ENCODE peak calls at places on chromosomes 16 and 17, in seven cellular contexts. Z is neural progenitor cell, X is breast epithelium, P is AG09309, A is left lung, W is heart right ventricle, L is lower leg skin. I is an unnamed sample.
A peak's percentile ranks its signal among the peaks of the same experiment; 100 is the strongest.

GRCh38 chr17:4903051-4903818 is at the start of gene CHRNE:
- DNase-seq in Z (peak; percentile 87), X (peak; percentile 77), P (no peak), A (peak; percentile 83), W (peak; percentile 81), L (peak; percentile 85), I (no peak)

GRCh38 chr17:67750067-67750466 is 32.3 kb downstream of the NOL11 start:
- DNase-seq in Z (no peak), X (no peak), P (no peak), A (no peak), W (no peak), L (no peak), I (no peak)

GRCh38 chr16:11389631-11390565 is 44.6 kb downstream of the RMI2 start:
- DNase-seq in Z (no peak), X (peak; percentile 17), P (no peak), A (peak; percentile 71), W (no peak), L (no peak), I (no peak)

GRCh38 chr17:76720941-76721340 is 5.5 kb downstream of the JMJD6 start:
- DNase-seq in Z (no peak), X (no peak), P (no peak), A (no peak), W (no peak), L (no peak), I (no peak)

GRCh38 chr16:19735074-19735867 is 17.2 kb downstream of the IQCK start:
- DNase-seq in Z (no peak), X (no peak), P (no peak), A (no peak), W (peak; percentile 32), L (no peak), I (no peak)

GRCh38 chr17:76102944-76103273 is 678 bp downstream of the EXOC7 start:
- DNase-seq in Z (no peak), X (no peak), P (no peak), A (no peak), W (no peak), L (no peak), I (no peak)

GRCh38 chr16:53912155-53912554 is 208.2 kb downstream of the FTO start:
- DNase-seq in Z (no peak), X (no peak), P (no peak), A (no peak), W (no peak), L (no peak), I (no peak)

GRCh38 chr17:40717776-40718175 is 14.2 kb upstream of the KRT24 start:
- DNase-seq in Z (no peak), X (no peak), P (no peak), A (no peak), W (no peak), L (no peak), I (no peak)

GRCh38 chr16:4976079-4976478 is 17.9 kb downstream of the SEC14L5 start:
- DNase-seq in Z (no peak), X (no peak), P (no peak), A (no peak), W (no peak), L (no peak), I (no peak)

GRCh38 chr17:72056727-72057290 is 64.0 kb upstream of the SOX9 start:
- DNase-seq in Z (no peak), X (no peak), P (no peak), A (no peak), W (no peak), L (no peak), I (no peak)

GRCh38 chr17:42403150-42403549 is 14.9 kb upstream of the STAT3 start:
- DNase-seq in Z (peak; percentile 68), X (no peak), P (no peak), A (no peak), W (no peak), L (no peak), I (no peak)

GRCh38 chr17:3256575-3256974 is 41.6 kb downstream of the OR3A1 start:
- DNase-seq in Z (no peak), X (no peak), P (no peak), A (no peak), W (no peak), L (no peak), I (no peak)

GRCh38 chr16:84143784-84144199 is 1.2 kb downstream of the HSDL1 start:
- DNase-seq in Z (peak; percentile 71), X (no peak), P (no peak), A (no peak), W (no peak), L (no peak), I (no peak)

GRCh38 chr17:27430882-27431491 is 25.3 kb upstream of the KSR1 start:
- DNase-seq in Z (peak; percentile 20), X (no peak), P (no peak), A (no peak), W (peak; percentile 16), L (no peak), I (no peak)

GRCh38 chr17:41551370-41551769 is 20.5 kb downstream of the KRT9 start:
- DNase-seq in Z (no peak), X (no peak), P (no peak), A (no peak), W (no peak), L (no peak), I (no peak)

GRCh38 chr17:76074390-76075363 is at the start of gene GALR2:
- DNase-seq in Z (peak; percentile 70), X (no peak), P (no peak), A (peak; percentile 78), W (no peak), L (no peak), I (no peak)

GRCh38 chr17:17112628-17113200 is 70.5 kb downstream of the MPRIP start:
- DNase-seq in Z (peak; percentile 20), X (no peak), P (no peak), A (peak; percentile 58), W (no peak), L (no peak), I (no peak)

GRCh38 chr17:13813347-13814240 is 211.9 kb upstream of the HS3ST3A1 start:
- DNase-seq in Z (no peak), X (no peak), P (no peak), A (no peak), W (no peak), L (no peak), I (no peak)

GRCh38 chr16:51818342-51818944 is 667.4 kb upstream of the SALL1 start:
- DNase-seq in Z (peak; percentile 74), X (no peak), P (no peak), A (no peak), W (peak; percentile 7), L (no peak), I (no peak)

GRCh38 chr16:29813644-29814562 is 1.9 kb downstream of the PRRT2 start:
- DNase-seq in Z (peak; percentile 52), X (no peak), P (no peak), A (no peak), W (peak; percentile 19), L (no peak), I (no peak)
- H3K4me3 ChIP-seq in Z (peak overlapping the region; percentile 83), X (no peak overlapping the region), P (no peak overlapping the region), A (no peak overlapping the region), W (no peak overlapping the region), L (no peak overlapping the region), I (no peak overlapping the region)

GRCh38 chr16:81442220-81442908 is 2.2 kb upstream of the CMIP start:
- DNase-seq in Z (no peak), X (no peak), P (no peak), A (no peak), W (no peak), L (no peak), I (no peak)

GRCh38 chr16:81435567-81435966 is 9.0 kb upstream of the CMIP start:
- DNase-seq in Z (no peak), X (no peak), P (no peak), A (no peak), W (no peak), L (no peak), I (no peak)

GRCh38 chr16:81440888-81441663 is 3.5 kb upstream of the CMIP start:
- DNase-seq in Z (no peak), X (no peak), P (no peak), A (no peak), W (no peak), L (no peak), I (no peak)

GRCh38 chr16:81436381-81436780 is 8.2 kb upstream of the CMIP start:
- DNase-seq in Z (no peak), X (no peak), P (no peak), A (no peak), W (no peak), L (no peak), I (no peak)

DNA sequence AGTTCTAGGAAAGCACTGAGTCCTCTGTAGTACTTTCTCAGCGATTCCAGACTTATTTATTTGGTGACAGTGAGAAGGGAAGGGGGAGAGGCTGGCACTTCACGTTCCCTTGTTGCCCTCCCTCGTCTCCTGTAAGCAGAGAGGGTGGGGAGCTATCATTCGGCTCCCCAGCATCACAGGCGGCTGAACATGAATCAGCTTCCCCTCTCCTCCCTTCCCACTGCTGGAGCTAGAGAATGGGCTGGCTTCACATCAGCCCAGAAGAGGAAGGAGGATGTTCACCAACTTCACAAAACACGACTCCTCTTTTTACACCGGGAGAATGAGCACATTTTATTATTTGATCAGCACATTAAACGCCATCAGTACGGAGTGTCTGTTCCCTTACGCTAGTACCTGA is 6.7 kb upstream of the CMIP start:
- DNase-seq in Z (no peak), X (no peak), P (no peak), A (no peak), W (no peak), L (no peak), I (no peak)
- TF ChIP-seq CTCF in Z (no peak), X (no peak), P (no peak), A (no peak), W (no peak), L (no peak), I (no peak)

DNA sequence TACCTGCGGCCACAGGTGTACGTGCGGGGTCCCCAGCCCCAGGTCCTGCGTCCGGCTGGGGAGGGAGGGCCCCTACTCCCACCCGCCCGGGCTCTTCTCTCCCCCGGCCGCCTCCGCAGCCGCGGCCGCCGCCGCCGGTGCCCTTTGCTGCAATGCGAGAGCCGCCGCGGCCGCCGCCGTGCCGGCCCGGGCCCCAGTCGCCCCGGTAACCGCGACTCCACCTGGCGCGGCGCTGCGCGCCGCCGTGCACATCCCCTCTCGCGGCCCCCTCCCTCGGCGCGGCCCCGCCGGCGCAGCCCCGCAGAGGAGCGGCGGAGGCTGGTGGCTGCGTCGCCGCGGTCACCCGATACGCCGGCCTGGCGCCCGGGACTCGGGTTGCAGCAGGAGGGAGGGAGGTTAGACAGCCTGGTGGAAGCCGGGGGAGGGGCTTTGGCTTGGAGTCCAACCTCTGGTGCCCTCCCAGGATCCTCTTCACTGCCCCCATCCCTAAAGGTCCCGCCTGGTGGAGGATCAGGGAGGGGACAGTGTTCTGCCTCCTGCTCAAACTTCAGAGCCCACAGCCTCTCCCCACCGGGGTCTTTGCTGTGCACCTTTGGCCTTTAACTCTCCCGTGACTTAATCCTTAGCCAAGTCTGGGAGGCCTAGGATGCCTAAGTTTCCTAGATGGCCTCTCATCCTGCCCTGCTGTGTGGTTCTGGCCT is 32.9 kb downstream of the SRCIN1 start:
- DNase-seq in Z (peak; percentile 94), X (no peak), P (no peak), A (peak; percentile 82), W (no peak), L (no peak), I (no peak)
- H3K4me3 ChIP-seq in Z (peak overlapping the region; percentile 72), X (peak overlapping the region; percentile 49), P (no peak overlapping the region), A (no peak overlapping the region), W (peak overlapping the region; percentile 19), L (no peak overlapping the region), I (no peak overlapping the region)

DNA sequence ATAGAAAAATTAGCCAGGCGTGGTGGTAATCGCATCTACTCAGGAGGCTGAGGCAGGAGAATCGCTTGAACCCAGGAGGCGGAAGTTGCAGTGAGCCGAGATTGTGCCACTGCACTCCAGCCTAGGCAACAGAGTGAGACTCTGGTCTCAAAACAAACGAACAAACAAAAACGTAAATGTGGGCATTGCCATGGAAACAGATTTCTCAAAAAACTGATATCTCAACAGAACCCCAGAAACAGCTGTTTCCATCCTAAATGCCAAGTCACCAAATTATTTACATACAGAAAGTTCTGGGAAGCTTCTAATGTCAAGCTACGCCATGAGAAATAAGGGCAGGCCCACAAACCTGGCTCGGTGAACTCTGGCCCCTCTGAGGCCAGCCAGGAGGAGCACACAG is 16.0 kb upstream of the ZNF689 start:
- DNase-seq in Z (no peak), X (no peak), P (no peak), A (no peak), W (no peak), L (no peak), I (no peak)
- TF ChIP-seq CTCF in Z (no peak), X (no peak), P (no peak), A (no peak), W (no peak), L (no peak), I (no peak)